ENCODE peak calls at places on chromosomes 2 and 18, in four cellular contexts. One of them, this sample, is unnamed.

GRCh38 chr18:65547046-65547445 is 203.8 kb upstream of the CDH7 start:
- DNase-seq in heart left ventricle: no peak
- DNase-seq in MM.1S: no peak
- DNase-seq in colonic mucosa: no peak
- DNase-seq in this sample: no peak

GRCh38 chr2:112142525-112143078 is 4.4 kb downstream of the FBLN7 start:
- DNase-seq in MM.1S: no peak
- DNase-seq in heart left ventricle: no peak
- DNase-seq in colonic mucosa: no peak
- DNase-seq in this sample: no peak

GRCh38 chr18:61664413-61665084 is 228.3 kb downstream of the RNF152 start:
- DNase-seq in heart left ventricle: no peak
- DNase-seq in MM.1S: no peak
- DNase-seq in colonic mucosa: no peak
- DNase-seq in this sample: no peak

GRCh38 chr2:220662415-220662814 is 909.7 kb downstream of the EPHA4 start:
- DNase-seq in heart left ventricle: no peak
- DNase-seq in colonic mucosa: no peak
- DNase-seq in MM.1S: no peak
- DNase-seq in this sample: peak; percentile 6

GRCh38 chr2:3132466-3132865 is 245.2 kb downstream of the EIPR1 start:
- DNase-seq in MM.1S: no peak
- DNase-seq in colonic mucosa: no peak
- DNase-seq in heart left ventricle: no peak
- DNase-seq in this sample: no peak

GRCh38 chr2:98419977-98420725 is 24.5 kb upstream of the INPP4A start:
- DNase-seq in heart left ventricle: no peak
- DNase-seq in colonic mucosa: no peak
- DNase-seq in MM.1S: no peak
- DNase-seq in this sample: no peak

GRCh38 chr2:83022631-83023210 is 1436.4 kb downstream of the SUCLG1 start:
- DNase-seq in heart left ventricle: no peak
- DNase-seq in colonic mucosa: no peak
- DNase-seq in MM.1S: no peak
- DNase-seq in this sample: no peak

GRCh38 chr2:46305767-46306166 is 8.6 kb downstream of the EPAS1 start:
- DNase-seq in MM.1S: no peak
- DNase-seq in colonic mucosa: no peak
- DNase-seq in heart left ventricle: no peak
- DNase-seq in this sample: no peak

GRCh38 chr2:70790079-70790963 is at the start of gene FIGLA:
- DNase-seq in heart left ventricle: no peak
- DNase-seq in MM.1S: no peak
- DNase-seq in colonic mucosa: no peak
- DNase-seq in this sample: no peak

GRCh38 chr2:212330263-212330662 is 208.3 kb downstream of the ERBB4 start:
- DNase-seq in heart left ventricle: peak; percentile 52
- DNase-seq in MM.1S: no peak
- DNase-seq in colonic mucosa: no peak
- DNase-seq in this sample: no peak

GRCh38 chr2:170467568-170468422 is 247.3 kb upstream of the SP5 start:
- DNase-seq in heart left ventricle: no peak
- DNase-seq in MM.1S: peak; percentile 17
- DNase-seq in colonic mucosa: no peak
- DNase-seq in this sample: no peak

GRCh38 chr18:24395049-24395780 is 2.4 kb downstream of the OSBPL1A start:
- DNase-seq in colonic mucosa: no peak
- DNase-seq in heart left ventricle: no peak
- DNase-seq in MM.1S: no peak
- DNase-seq in this sample: no peak

GRCh38 chr2:54106631-54107454 is 8.6 kb upstream of the ACYP2 start:
- DNase-seq in MM.1S: peak; percentile 65
- DNase-seq in heart left ventricle: no peak
- DNase-seq in colonic mucosa: peak; percentile 38
- DNase-seq in this sample: no peak

GRCh38 chr2:159086874-159087273 is 118.4 kb downstream of the TANC1 start:
- DNase-seq in MM.1S: no peak
- DNase-seq in heart left ventricle: no peak
- DNase-seq in colonic mucosa: no peak
- DNase-seq in this sample: no peak

GRCh38 chr2:124894199-124894598 is 869.1 kb downstream of the CNTNAP5 start:
- DNase-seq in MM.1S: no peak
- DNase-seq in colonic mucosa: no peak
- DNase-seq in heart left ventricle: no peak
- DNase-seq in this sample: no peak

GRCh38 chr2:238286551-238286950 is 1.9 kb downstream of the PER2 start:
- DNase-seq in colonic mucosa: peak; percentile 72
- DNase-seq in MM.1S: no peak
- DNase-seq in heart left ventricle: peak; percentile 71
- DNase-seq in this sample: peak; percentile 69

GRCh38 chr18:39990540-39990939 is 1964.5 kb upstream of the PIK3C3 start:
- DNase-seq in colonic mucosa: no peak
- DNase-seq in MM.1S: no peak
- DNase-seq in heart left ventricle: no peak
- DNase-seq in this sample: no peak

GRCh38 chr2:10097352-10098148 is 17.3 kb upstream of the CYS1 start:
- DNase-seq in colonic mucosa: peak; percentile 74
- DNase-seq in MM.1S: peak; percentile 39
- DNase-seq in heart left ventricle: peak; percentile 68
- DNase-seq in this sample: peak; percentile 80

GRCh38 chr2:239295377-239296019 is 105.3 kb downstream of the HDAC4 start:
- DNase-seq in MM.1S: no peak
- DNase-seq in heart left ventricle: no peak
- DNase-seq in colonic mucosa: no peak
- DNase-seq in this sample: no peak

GRCh38 chr2:190571666-190572065 is 37.1 kb upstream of the NEMP2 start:
- DNase-seq in colonic mucosa: no peak
- DNase-seq in heart left ventricle: no peak
- DNase-seq in MM.1S: no peak
- DNase-seq in this sample: no peak

GRCh38 chr2:165793779-165794519 is at the start of gene GALNT3:
- DNase-seq in heart left ventricle: peak; percentile 24
- DNase-seq in colonic mucosa: peak; percentile 95
- DNase-seq in MM.1S: peak; percentile 72
- DNase-seq in this sample: peak; percentile 97

GRCh38 chr2:55048514-55048924 is 1.7 kb downstream of the RTN4 start:
- DNase-seq in MM.1S: peak; percentile 18
- DNase-seq in colonic mucosa: peak; percentile 67
- DNase-seq in heart left ventricle: no peak
- DNase-seq in this sample: no peak

GRCh38 chr2:118811514-118811913 is 35.9 kb downstream of the EN1 start:
- DNase-seq in colonic mucosa: no peak
- DNase-seq in MM.1S: no peak
- DNase-seq in heart left ventricle: no peak
- DNase-seq in this sample: no peak
- H3K4me1 ChIP-seq in colonic mucosa: no peaks in the 10 kb centered on the region
- H3K4me1 ChIP-seq in MM.1S: no peaks in the 10 kb centered on the region
- H3K4me1 ChIP-seq in heart left ventricle: no peaks in the 10 kb centered on the region
- H3K4me1 ChIP-seq in this sample: peaks cover 3% of the 10 kb centered on the region

GRCh38 chr2:240579771-240580614 is 6.5 kb upstream of the CAPN10 start:
- DNase-seq in heart left ventricle: peak; percentile 77
- DNase-seq in colonic mucosa: peak; percentile 69
- DNase-seq in MM.1S: peak; percentile 90
- DNase-seq in this sample: peak; percentile 82
- H3K36me3 ChIP-seq in heart left ventricle: no peaks in the 10 kb centered on the region
- H3K36me3 ChIP-seq in colonic mucosa: peaks cover 6% of the 10 kb centered on the region
- H3K36me3 ChIP-seq in MM.1S: no peaks in the 10 kb centered on the region
- H3K36me3 ChIP-seq in this sample: peaks cover 3% of the 10 kb centered on the region

DNA sequence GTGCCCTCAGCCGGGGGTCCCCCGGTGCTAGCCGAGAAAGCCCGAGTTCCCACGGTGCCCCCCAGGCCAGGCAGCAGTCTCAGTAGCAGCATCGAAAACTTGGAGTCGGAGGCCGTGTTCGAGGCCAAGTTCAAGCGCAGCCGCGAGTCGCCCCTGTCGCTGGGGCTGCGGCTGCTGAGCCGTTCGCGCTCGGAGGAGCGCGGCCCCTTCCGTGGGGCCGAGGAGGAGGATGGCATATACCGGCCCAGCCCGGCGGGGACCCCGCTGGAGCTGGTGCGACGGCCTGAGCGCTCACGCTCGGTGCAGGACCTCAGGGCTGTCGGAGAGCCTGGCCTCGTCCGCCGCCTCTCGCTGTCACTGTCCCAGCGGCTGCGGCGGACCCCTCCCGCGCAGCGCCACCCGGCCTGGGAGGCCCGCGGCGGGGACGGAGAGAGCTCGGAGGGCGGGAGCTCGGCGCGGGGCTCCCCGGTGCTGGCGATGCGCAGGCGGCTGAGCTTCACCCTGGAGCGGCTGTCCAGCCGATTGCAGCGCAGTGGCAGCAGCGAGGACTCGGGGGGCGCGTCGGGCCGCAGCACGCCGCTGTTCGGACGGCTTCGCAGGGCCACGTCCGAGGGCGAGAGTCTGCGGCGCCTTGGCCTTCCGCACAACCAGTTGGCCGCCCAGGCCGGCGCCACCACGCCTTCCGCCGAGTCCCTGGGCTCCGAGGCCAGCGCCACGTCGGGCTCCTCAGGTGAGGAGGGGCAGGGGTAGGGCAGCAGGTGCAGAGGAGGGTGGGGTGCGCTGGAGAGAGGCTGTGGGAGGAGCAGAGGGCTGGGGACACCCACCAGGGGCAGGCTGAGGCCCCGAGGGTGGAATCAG is 14.1 kb upstream of the GMPPA start:
- DNase-seq in colonic mucosa: no peak
- DNase-seq in heart left ventricle: no peak
- DNase-seq in MM.1S: no peak
- DNase-seq in this sample: no peak
- H3K4me3 ChIP-seq in colonic mucosa: no peak overlapping the region
- H3K4me3 ChIP-seq in heart left ventricle: peak overlapping the region; percentile 25
- H3K4me3 ChIP-seq in MM.1S: no peak overlapping the region
- H3K4me3 ChIP-seq in this sample: no peak overlapping the region

DNA sequence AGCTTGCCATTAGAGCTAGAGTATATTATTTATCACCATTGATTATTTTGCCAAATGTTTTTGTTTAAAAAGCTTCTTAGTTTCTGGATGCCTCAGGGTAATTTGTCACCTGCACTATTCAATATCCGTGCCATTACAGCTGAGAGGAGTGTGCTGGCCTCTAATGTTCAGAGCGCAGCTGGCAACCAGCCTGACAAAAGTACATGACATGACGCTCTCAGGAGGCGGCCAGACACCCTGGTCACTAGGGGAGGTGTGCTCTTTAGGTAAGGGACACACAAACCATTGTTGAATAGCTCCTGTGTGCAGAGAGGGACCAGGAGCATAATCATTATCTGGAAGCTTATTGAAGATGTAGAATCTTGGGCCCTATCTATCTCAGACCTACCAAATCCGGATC is 20.3 kb downstream of the LIMS1 start:
- DNase-seq in heart left ventricle: peak; percentile 81
- DNase-seq in MM.1S: no peak
- DNase-seq in colonic mucosa: no peak
- DNase-seq in this sample: no peak
- H3K4me1 ChIP-seq in heart left ventricle: peaks cover 27% of the 10 kb centered on the region
- H3K4me1 ChIP-seq in MM.1S: no peaks in the 10 kb centered on the region
- H3K4me1 ChIP-seq in colonic mucosa: no peaks in the 10 kb centered on the region
- H3K4me1 ChIP-seq in this sample: no peaks in the 10 kb centered on the region

DNA sequence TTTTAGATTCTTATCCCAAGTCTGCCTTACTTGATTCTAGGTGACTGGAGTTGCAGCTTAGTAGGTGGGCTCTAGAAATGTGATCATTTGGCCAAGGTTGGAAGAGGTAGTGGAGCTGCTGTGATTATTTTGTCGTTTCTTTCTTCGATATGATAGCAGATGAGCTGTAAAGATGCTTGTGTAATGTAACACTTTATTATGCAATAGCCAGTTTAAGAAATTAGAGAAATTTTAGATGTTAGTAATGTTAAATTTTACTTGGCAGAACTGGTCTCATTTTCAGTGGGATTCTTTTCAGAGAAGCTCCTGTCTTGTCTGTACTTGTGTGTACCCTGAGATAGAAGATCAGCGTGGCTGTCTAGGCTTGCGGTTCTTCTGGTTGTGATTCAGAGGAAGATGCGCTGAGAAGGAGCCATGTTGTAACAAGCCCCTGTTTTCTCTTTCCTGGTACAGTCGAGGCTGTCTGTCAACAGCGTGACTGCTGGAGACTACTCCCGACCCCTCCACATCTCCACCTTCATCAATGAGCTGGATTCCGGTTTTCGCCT is 9.3 kb downstream of the TSN start:
- DNase-seq in colonic mucosa: no peak
- DNase-seq in MM.1S: no peak
- DNase-seq in heart left ventricle: no peak
- DNase-seq in this sample: no peak
- H3K36me3 ChIP-seq in colonic mucosa: peaks cover 4% of the 10 kb centered on the region
- H3K36me3 ChIP-seq in MM.1S: peaks cover 16% of the 10 kb centered on the region
- H3K36me3 ChIP-seq in heart left ventricle: peaks cover 33% of the 10 kb centered on the region
- H3K36me3 ChIP-seq in this sample: peaks cover 10% of the 10 kb centered on the region

GRCh38 chr18:60075477-60075876 is 175.7 kb downstream of the PMAIP1 start:
- DNase-seq in colonic mucosa: no peak
- DNase-seq in MM.1S: no peak
- DNase-seq in heart left ventricle: no peak
- DNase-seq in this sample: no peak
- H3K4me3 ChIP-seq in colonic mucosa: no peak overlapping the region
- H3K4me3 ChIP-seq in MM.1S: no peak overlapping the region
- H3K4me3 ChIP-seq in heart left ventricle: no peak overlapping the region
- H3K4me3 ChIP-seq in this sample: no peak overlapping the region

GRCh38 chr2:160199053-160199452 is 1.0 kb downstream of the ITGB6 start:
- DNase-seq in colonic mucosa: no peak
- DNase-seq in MM.1S: no peak
- DNase-seq in heart left ventricle: no peak
- DNase-seq in this sample: no peak

GRCh38 chr2:160194946-160195345 is 5.1 kb downstream of the ITGB6 start:
- DNase-seq in heart left ventricle: no peak
- DNase-seq in colonic mucosa: no peak
- DNase-seq in MM.1S: no peak
- DNase-seq in this sample: no peak

GRCh38 chr2:160199683-160200389 is at the start of gene ITGB6:
- DNase-seq in heart left ventricle: no peak
- DNase-seq in MM.1S: no peak
- DNase-seq in colonic mucosa: no peak
- DNase-seq in this sample: no peak

GRCh38 chr2:160197587-160197986 is 2.5 kb downstream of the ITGB6 start:
- DNase-seq in heart left ventricle: no peak
- DNase-seq in MM.1S: no peak
- DNase-seq in colonic mucosa: no peak
- DNase-seq in this sample: no peak

GRCh38 chr2:160194351-160194750 is 5.7 kb downstream of the ITGB6 start:
- DNase-seq in MM.1S: no peak
- DNase-seq in heart left ventricle: no peak
- DNase-seq in colonic mucosa: no peak
- DNase-seq in this sample: no peak
- H3K4me1 ChIP-seq in MM.1S: no peaks in the 10 kb centered on the region
- H3K4me1 ChIP-seq in heart left ventricle: no peaks in the 10 kb centered on the region
- H3K4me1 ChIP-seq in colonic mucosa: no peaks in the 10 kb centered on the region
- H3K4me1 ChIP-seq in this sample: no peaks in the 10 kb centered on the region

DNA sequence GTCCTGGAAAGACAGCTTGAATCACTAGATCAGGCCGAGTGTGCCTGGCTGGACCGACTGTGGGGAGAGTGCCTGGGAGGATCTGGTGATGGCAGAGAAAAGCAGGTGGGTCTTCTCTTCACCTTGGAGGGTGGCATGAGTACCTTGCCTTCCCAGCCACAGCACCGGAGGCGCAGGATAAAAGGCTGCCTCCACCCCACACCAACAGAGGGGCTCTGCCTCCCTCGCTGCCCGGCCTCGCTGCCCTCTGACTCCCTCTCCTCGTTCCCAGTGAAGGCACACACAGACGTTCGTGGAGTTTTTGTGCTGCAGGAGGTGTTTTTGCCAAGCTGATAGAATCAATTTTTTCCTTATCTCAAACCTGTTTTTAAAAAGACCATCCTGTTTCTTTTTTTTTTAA is 71.4 kb upstream of the HAAO start:
- DNase-seq in MM.1S: no peak
- DNase-seq in heart left ventricle: no peak
- DNase-seq in colonic mucosa: no peak
- DNase-seq in this sample: no peak
- H3K36me3 ChIP-seq in MM.1S: no peaks in the 10 kb centered on the region
- H3K36me3 ChIP-seq in heart left ventricle: no peaks in the 10 kb centered on the region
- H3K36me3 ChIP-seq in colonic mucosa: no peaks in the 10 kb centered on the region
- H3K36me3 ChIP-seq in this sample: no peaks in the 10 kb centered on the region